ENCODE peak calls at places on chromosomes 11 and 22, in four cellular contexts. P is NCI-H1048, D is activated T-cell treated with anti-CD3 and anti-CD28 coated beads for 1 hour, W is ACHN. Q is an unnamed sample.

GRCh38 chr22:42868751-42869251 is 11.7 kb upstream of the ARFGAP3 start:
- DNase-seq in P (no peak), D (no peak), W (no peak), Q (no peak)

GRCh38 chr11:77074205-77074604 is 7.4 kb downstream of the CAPN5 start:
- DNase-seq in P (no peak), D (no peak), W (no peak), Q (peak; percentile 24)

GRCh38 chr11:111344032-111344431 is 35.0 kb downstream of the POU2AF1 start:
- DNase-seq in P (no peak), D (no peak), W (no peak), Q (peak; percentile 81)

GRCh38 chr11:119471329-119471728 is 48.4 kb upstream of the THY1 start:
- DNase-seq in P (no peak), D (no peak), W (no peak), Q (no peak)

GRCh38 chr11:859394-860131 is 16.9 kb downstream of the TSPAN4 start:
- DNase-seq in P (peak; percentile 86), D (no peak), W (no peak), Q (peak; percentile 86)

GRCh38 chr11:2534131-2534956 is 89.5 kb downstream of the KCNQ1 start:
- DNase-seq in P (no peak), D (no peak), W (no peak), Q (no peak)

GRCh38 chr11:115112779-115113178 is 391.4 kb downstream of the CADM1 start:
- DNase-seq in P (no peak), D (no peak), W (no peak), Q (no peak)

GRCh38 chr22:30373331-30374325 is 13.6 kb downstream of the RNF215 start:
- DNase-seq in P (no peak), D (no peak), W (no peak), Q (no peak)

GRCh38 chr11:95074806-95075563 is 8.3 kb downstream of the SRSF8 start:
- DNase-seq in P (no peak), D (no peak), W (no peak), Q (no peak)

GRCh38 chr22:44289429-44290171 is 23.2 kb downstream of the SHISAL1 start:
- DNase-seq in P (no peak), D (no peak), W (no peak), Q (no peak)

GRCh38 chr11:14637868-14638409 is 5.7 kb upstream of the PDE3B start:
- DNase-seq in P (no peak), D (no peak), W (no peak), Q (no peak)

GRCh38 chr22:48588881-48589450 is 1238.7 kb downstream of the BRD1 start:
- DNase-seq in P (no peak), D (no peak), W (no peak), Q (no peak)

GRCh38 chr22:47277511-47277910 is 515.1 kb downstream of the TBC1D22A start:
- DNase-seq in P (no peak), D (no peak), W (no peak), Q (no peak)

GRCh38 chr11:72848846-72849466 is 34.7 kb downstream of the ATG16L2 start:
- DNase-seq in P (no peak), D (no peak), W (peak; percentile 36), Q (peak; percentile 44)

GRCh38 chr22:17199131-17199731 is 20.0 kb downstream of the ADA2 start:
- DNase-seq in P (no peak), D (no peak), W (no peak), Q (peak; percentile 66)

GRCh38 chr11:70139785-70140410 is 61.8 kb downstream of the ANO1 start:
- DNase-seq in P (no peak), D (no peak), W (no peak), Q (no peak)

Q was measured in uterus.